ENCODE peak calls at places on chromosomes 6 and 20, in six cellular contexts. One of them, this sample, is unnamed.

GRCh38 chr6:33944686-33945411 is 141.0 kb upstream of the MLN start:
- DNase-seq in A549: no peak
- DNase-seq in HepG2: no peak
- DNase-seq in endothelial cell of umbilical vein: no peak
- DNase-seq in K562: peak; percentile 20
- DNase-seq in GM12878: no peak
- DNase-seq in this sample: no peak

GRCh38 chr6:11712760-11713159 is 65.8 kb downstream of the ADTRP start:
- DNase-seq in HepG2: no peak
- DNase-seq in endothelial cell of umbilical vein: no peak
- DNase-seq in GM12878: no peak
- DNase-seq in K562: no peak
- DNase-seq in A549: no peak
- DNase-seq in this sample: peak; percentile 89

GRCh38 chr20:9800406-9800805 is 38.5 kb downstream of the PAK5 start:
- DNase-seq in A549: no peak
- DNase-seq in endothelial cell of umbilical vein: no peak
- DNase-seq in HepG2: no peak
- DNase-seq in K562: no peak
- DNase-seq in GM12878: no peak
- DNase-seq in this sample: no peak

GRCh38 chr6:152846825-152847224 is 96.2 kb downstream of the VIP start:
- DNase-seq in A549: peak; percentile 12
- DNase-seq in GM12878: no peak
- DNase-seq in HepG2: peak; percentile 37
- DNase-seq in K562: peak; percentile 30
- DNase-seq in endothelial cell of umbilical vein: peak; percentile 8
- DNase-seq in this sample: peak; percentile 27

GRCh38 chr20:17849901-17850673 is 118.5 kb downstream of the SNX5 start:
- DNase-seq in endothelial cell of umbilical vein: peak; percentile 97
- DNase-seq in K562: no peak
- DNase-seq in A549: peak; percentile 63
- DNase-seq in GM12878: no peak
- DNase-seq in HepG2: peak; percentile 62
- DNase-seq in this sample: no peak

GRCh38 chr6:78909391-78909790 is 42.0 kb downstream of the IRAK1BP1 start:
- DNase-seq in A549: no peak
- DNase-seq in endothelial cell of umbilical vein: no peak
- DNase-seq in HepG2: no peak
- DNase-seq in K562: no peak
- DNase-seq in GM12878: no peak
- DNase-seq in this sample: peak; percentile 74

GRCh38 chr20:31355981-31356380 is 12.4 kb upstream of the DEFB118 start:
- DNase-seq in A549: no peak
- DNase-seq in HepG2: no peak
- DNase-seq in endothelial cell of umbilical vein: no peak
- DNase-seq in K562: no peak
- DNase-seq in GM12878: no peak
- DNase-seq in this sample: no peak

GRCh38 chr20:48605364-48606116 is 222.3 kb downstream of the PREX1 start:
- DNase-seq in endothelial cell of umbilical vein: no peak
- DNase-seq in K562: no peak
- DNase-seq in GM12878: no peak
- DNase-seq in HepG2: no peak
- DNase-seq in A549: no peak
- DNase-seq in this sample: no peak

GRCh38 chr20:6525447-6526303 is 241.8 kb upstream of the BMP2 start:
- DNase-seq in A549: no peak
- DNase-seq in K562: no peak
- DNase-seq in HepG2: no peak
- DNase-seq in endothelial cell of umbilical vein: no peak
- DNase-seq in GM12878: no peak
- DNase-seq in this sample: peak; percentile 69

GRCh38 chr20:44633187-44633851 is 18.2 kb downstream of the ADA start:
- DNase-seq in HepG2: no peak
- DNase-seq in A549: no peak
- DNase-seq in GM12878: no peak
- DNase-seq in K562: no peak
- DNase-seq in endothelial cell of umbilical vein: no peak
- DNase-seq in this sample: no peak

GRCh38 chr6:56875961-56876360 is 78.9 kb upstream of the BEND6 start:
- DNase-seq in A549: peak; percentile 73
- DNase-seq in endothelial cell of umbilical vein: no peak
- DNase-seq in GM12878: no peak
- DNase-seq in K562: no peak
- DNase-seq in HepG2: peak; percentile 84
- DNase-seq in this sample: no peak

GRCh38 chr6:104118274-104118673 is 741.4 kb downstream of the HACE1 start:
- DNase-seq in HepG2: no peak
- DNase-seq in GM12878: no peak
- DNase-seq in A549: no peak
- DNase-seq in endothelial cell of umbilical vein: peak; percentile 53
- DNase-seq in K562: no peak
- DNase-seq in this sample: no peak

GRCh38 chr6:101935732-101936131 is 542.2 kb downstream of the GRIK2 start:
- DNase-seq in HepG2: no peak
- DNase-seq in endothelial cell of umbilical vein: no peak
- DNase-seq in A549: no peak
- DNase-seq in GM12878: no peak
- DNase-seq in K562: no peak
- DNase-seq in this sample: no peak

GRCh38 chr20:57107208-57107607 is 159.2 kb downstream of the BMP7 start:
- DNase-seq in A549: no peak
- DNase-seq in HepG2: no peak
- DNase-seq in endothelial cell of umbilical vein: no peak
- DNase-seq in GM12878: no peak
- DNase-seq in K562: no peak
- DNase-seq in this sample: no peak

GRCh38 chr6:148242180-148242579 is 100.5 kb upstream of the SASH1 start:
- DNase-seq in K562: no peak
- DNase-seq in GM12878: no peak
- DNase-seq in A549: no peak
- DNase-seq in HepG2: no peak
- DNase-seq in endothelial cell of umbilical vein: no peak
- DNase-seq in this sample: no peak

GRCh38 chr6:10465633-10466499 is 51.0 kb upstream of the TFAP2A start:
- DNase-seq in HepG2: peak; percentile 44
- DNase-seq in A549: peak; percentile 72
- DNase-seq in GM12878: no peak
- DNase-seq in K562: peak; percentile 83
- DNase-seq in endothelial cell of umbilical vein: peak; percentile 39
- DNase-seq in this sample: peak; percentile 69

GRCh38 chr6:139587469-139587868 is 213.0 kb upstream of the CITED2 start:
- DNase-seq in K562: no peak
- DNase-seq in A549: peak; percentile 30
- DNase-seq in HepG2: peak; percentile 76
- DNase-seq in GM12878: no peak
- DNase-seq in endothelial cell of umbilical vein: peak; percentile 52
- DNase-seq in this sample: no peak

GRCh38 chr6:140355476-140355875 is 981.0 kb upstream of the CITED2 start:
- DNase-seq in A549: no peak
- DNase-seq in HepG2: no peak
- DNase-seq in endothelial cell of umbilical vein: no peak
- DNase-seq in GM12878: no peak
- DNase-seq in K562: no peak
- DNase-seq in this sample: no peak

GRCh38 chr20:1673424-1673823 is 15.8 kb upstream of the SIRPG start:
- DNase-seq in GM12878: no peak
- DNase-seq in endothelial cell of umbilical vein: no peak
- DNase-seq in A549: no peak
- DNase-seq in K562: no peak
- DNase-seq in HepG2: no peak
- DNase-seq in this sample: no peak

GRCh38 chr20:58636983-58637421 is 14.1 kb upstream of the STX16 start:
- DNase-seq in GM12878: no peak
- DNase-seq in K562: no peak
- DNase-seq in HepG2: no peak
- DNase-seq in endothelial cell of umbilical vein: no peak
- DNase-seq in A549: no peak
- DNase-seq in this sample: no peak

GRCh38 chr6:105981002-105981887 is 104.9 kb upstream of the PRDM1 start:
- DNase-seq in K562: no peak
- DNase-seq in GM12878: no peak
- DNase-seq in HepG2: no peak
- DNase-seq in endothelial cell of umbilical vein: no peak
- DNase-seq in A549: no peak
- DNase-seq in this sample: no peak

GRCh38 chr6:524803-525202 is 132.1 kb downstream of the HUS1B start:
- DNase-seq in K562: no peak
- DNase-seq in HepG2: no peak
- DNase-seq in A549: no peak
- DNase-seq in endothelial cell of umbilical vein: no peak
- DNase-seq in GM12878: no peak
- DNase-seq in this sample: peak; percentile 43

GRCh38 chr20:32963176-32963575 is 41.1 kb downstream of the SUN5 start:
- DNase-seq in A549: no peak
- DNase-seq in GM12878: no peak
- DNase-seq in HepG2: no peak
- DNase-seq in K562: no peak
- DNase-seq in endothelial cell of umbilical vein: no peak
- DNase-seq in this sample: no peak

GRCh38 chr6:134026597-134026996 is 25.8 kb downstream of the SLC2A12 start:
- DNase-seq in GM12878: no peak
- DNase-seq in K562: peak; percentile 35
- DNase-seq in HepG2: no peak
- DNase-seq in endothelial cell of umbilical vein: peak; percentile 11
- DNase-seq in A549: no peak
- DNase-seq in this sample: no peak

GRCh38 chr6:134028438-134028837 is 24.0 kb downstream of the SLC2A12 start:
- DNase-seq in K562: no peak
- DNase-seq in HepG2: no peak
- DNase-seq in GM12878: no peak
- DNase-seq in A549: no peak
- DNase-seq in endothelial cell of umbilical vein: no peak
- DNase-seq in this sample: no peak

GRCh38 chr6:134034478-134034877 is 17.9 kb downstream of the SLC2A12 start:
- DNase-seq in K562: peak; percentile 62
- DNase-seq in endothelial cell of umbilical vein: no peak
- DNase-seq in GM12878: no peak
- DNase-seq in A549: no peak
- DNase-seq in HepG2: no peak
- DNase-seq in this sample: no peak

GRCh38 chr6:134031696-134032255 is 20.6 kb downstream of the SLC2A12 start:
- DNase-seq in endothelial cell of umbilical vein: no peak
- DNase-seq in HepG2: no peak
- DNase-seq in A549: no peak
- DNase-seq in K562: no peak
- DNase-seq in GM12878: no peak
- DNase-seq in this sample: no peak

GRCh38 chr6:134029495-134030455 is 22.6 kb downstream of the SLC2A12 start:
- DNase-seq in HepG2: no peak
- DNase-seq in endothelial cell of umbilical vein: peak; percentile 69
- DNase-seq in K562: peak; percentile 80
- DNase-seq in GM12878: no peak
- DNase-seq in A549: peak; percentile 78
- DNase-seq in this sample: no peak
- TF ChIP-seq MYC in HepG2: no peak
- TF ChIP-seq MYC in endothelial cell of umbilical vein: no peak
- TF ChIP-seq MYC in K562: no peak
- TF ChIP-seq MYC in GM12878: no peak
- TF ChIP-seq MYC in A549: no peak
- TF ChIP-seq MYC in this sample: no peak

GRCh38 chr20:2816583-2817340 is 598 bp downstream of the TMEM239 start:
- DNase-seq in K562: peak; percentile 48
- DNase-seq in A549: no peak
- DNase-seq in endothelial cell of umbilical vein: no peak
- DNase-seq in HepG2: no peak
- DNase-seq in GM12878: no peak
- DNase-seq in this sample: peak; percentile 54

GRCh38 chr20:2820084-2820895 is 4.1 kb downstream of the TMEM239 start:
- DNase-seq in A549: no peak
- DNase-seq in K562: peak; percentile 50
- DNase-seq in GM12878: no peak
- DNase-seq in endothelial cell of umbilical vein: no peak
- DNase-seq in HepG2: no peak
- DNase-seq in this sample: no peak

GRCh38 chr20:2816030-2816582 is at the start of gene TMEM239:
- DNase-seq in endothelial cell of umbilical vein: no peak
- DNase-seq in A549: no peak
- DNase-seq in K562: no peak
- DNase-seq in GM12878: no peak
- DNase-seq in HepG2: no peak
- DNase-seq in this sample: no peak

GRCh38 chr20:2817341-2817726 is 1.2 kb downstream of the TMEM239 start:
- DNase-seq in endothelial cell of umbilical vein: no peak
- DNase-seq in HepG2: no peak
- DNase-seq in K562: no peak
- DNase-seq in A549: no peak
- DNase-seq in GM12878: no peak
- DNase-seq in this sample: no peak

GRCh38 chr20:2817891-2818595 is 1.9 kb downstream of the TMEM239 start:
- DNase-seq in HepG2: no peak
- DNase-seq in K562: no peak
- DNase-seq in endothelial cell of umbilical vein: no peak
- DNase-seq in GM12878: no peak
- DNase-seq in A549: no peak
- DNase-seq in this sample: no peak
- TF ChIP-seq POLR2A in HepG2: no peak
- TF ChIP-seq POLR2A in K562: no peak
- TF ChIP-seq POLR2A in endothelial cell of umbilical vein: no peak
- TF ChIP-seq POLR2A in GM12878: no peak
- TF ChIP-seq POLR2A in A549: no peak
- TF ChIP-seq POLR2A in this sample: no peak

GRCh38 chr6:142213402-142213801 is 66.3 kb downstream of the VTA1 start:
- DNase-seq in endothelial cell of umbilical vein: no peak
- DNase-seq in K562: no peak
- DNase-seq in GM12878: no peak
- DNase-seq in HepG2: no peak
- DNase-seq in A549: peak; percentile 4
- DNase-seq in this sample: no peak
- TF ChIP-seq MAX in endothelial cell of umbilical vein: no peak
- TF ChIP-seq MAX in K562: no peak
- TF ChIP-seq MAX in GM12878: no peak
- TF ChIP-seq MAX in HepG2: no peak
- TF ChIP-seq MAX in A549: no peak
- TF ChIP-seq MAX in this sample: no peak

DNA sequence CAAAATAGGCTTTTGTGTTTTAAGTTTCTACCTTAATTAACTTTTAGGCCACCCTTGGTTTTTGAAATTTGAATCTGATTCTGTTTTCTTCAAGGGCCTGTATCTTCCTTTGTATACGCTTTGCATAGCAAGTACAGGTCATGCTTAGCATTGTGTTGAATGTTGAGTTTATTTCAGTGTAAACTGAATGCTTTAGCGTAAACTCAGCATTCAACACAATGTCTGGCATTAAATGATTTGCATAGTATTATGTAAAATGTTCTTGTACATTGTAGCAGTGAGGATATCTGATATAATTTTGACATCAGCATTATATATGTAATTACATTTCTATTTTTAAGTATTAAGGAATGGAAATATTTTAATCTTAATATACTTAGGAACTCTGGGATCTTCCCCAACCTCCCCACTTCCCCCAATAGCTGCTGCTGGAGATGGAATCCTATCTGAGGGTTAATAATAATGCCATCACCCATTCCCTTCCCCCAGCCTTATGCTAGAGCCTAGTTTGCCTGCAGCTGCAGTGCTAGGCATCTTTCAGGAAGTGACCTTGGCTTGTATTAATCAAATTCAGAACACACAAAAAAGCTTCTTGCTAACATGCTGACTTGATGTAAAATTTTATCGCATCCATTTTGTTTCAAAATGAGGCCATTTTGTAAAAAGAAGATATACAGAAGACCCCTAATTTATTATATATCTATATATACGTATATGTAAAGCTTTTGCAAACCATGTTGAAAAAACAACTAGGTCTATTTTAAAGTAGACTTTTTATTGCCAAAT is 73.1 kb downstream of the NCOA3 start:
- DNase-seq in GM12878: no peak
- DNase-seq in endothelial cell of umbilical vein: peak; percentile 69
- DNase-seq in HepG2: no peak
- DNase-seq in K562: peak; percentile 57
- DNase-seq in A549: peak; percentile 80
- DNase-seq in this sample: peak; percentile 32
- TF ChIP-seq MYC in GM12878: no peak
- TF ChIP-seq MYC in endothelial cell of umbilical vein: no peak
- TF ChIP-seq MYC in HepG2: no peak
- TF ChIP-seq MYC in K562: no peak
- TF ChIP-seq MYC in A549: no peak
- TF ChIP-seq MYC in this sample: no peak

This sample was measured in NB4.